ENCODE peak calls at places on chromosome 21, in seven cellular contexts. B is nucleus accumbens; W is cerebellum; X is amniotic stem cell; V is WTC11; D is stimulated activated CD8-positive, alpha-beta memory T cell treated with anti-CD3 and anti-CD28 coated beads, Interleukin-2, amount 100 ng/mL, for 48 hours; T is PC-9. Z is an unnamed sample.

GRCh38 chr21:45224189-45224938 is 63.3 kb downstream of the POFUT2 start:
- DNase-seq in V (no peak), D (no peak), B (no peak), T (no peak), W (no peak), X (no peak), Z (no peak)

GRCh38 chr21:36504067-36505058 is 24.4 kb upstream of the CLDN14 start:
- DNase-seq in T (peak; percentile 14), D (no peak), X (peak; percentile 17), B (no peak), W (peak; percentile 44), V (peak; percentile 24), Z (peak; percentile 47)

GRCh38 chr21:23131177-23131576 is 2133.0 kb downstream of the NCAM2 start:
- DNase-seq in W (no peak), X (no peak), B (no peak), V (peak; percentile 14), D (no peak), T (peak; percentile 8), Z (no peak)

GRCh38 chr21:31866077-31866511 is 6.7 kb upstream of the HUNK start:
- DNase-seq in D (peak; percentile 58), X (peak; percentile 43), V (peak; percentile 93), B (peak; percentile 69), T (peak; percentile 49), W (peak; percentile 77), Z (peak; percentile 86)

GRCh38 chr21:38267991-38268858 is 11.4 kb downstream of the KCNJ15 start:
- DNase-seq in X (no peak), V (no peak), B (no peak), D (no peak), W (no peak), T (no peak), Z (no peak)

GRCh38 chr21:35027558-35028450 is 21.3 kb downstream of the RUNX1 start:
- DNase-seq in T (no peak), B (no peak), V (no peak), W (no peak), D (no peak), X (no peak), Z (no peak)

GRCh38 chr21:42455196-42455595 is 40.8 kb downstream of the RSPH1 start:
- DNase-seq in T (no peak), D (no peak), W (no peak), V (no peak), X (no peak), B (no peak), Z (no peak)

GRCh38 chr21:45403133-45403824 is 1.7 kb upstream of the COL18A1 start:
- DNase-seq in B (no peak), V (no peak), W (no peak), T (peak; percentile 84), D (no peak), X (no peak), Z (no peak)

GRCh38 chr21:38310619-38311018 is 53.8 kb downstream of the KCNJ15 start:
- DNase-seq in X (no peak), D (no peak), B (no peak), W (no peak), T (no peak), V (no peak), Z (no peak)